ENCODE peak calls at places on chromosomes 6 and 20, in five cellular contexts. S is neural progenitor cell, W is PC-3, Y is keratinocyte, N is GM23248. G is an unnamed sample.

GRCh38 chr6:37433657-37434271 is 743 bp downstream of the CMTR1 start:
- DNase-seq in Y (no peak), W (no peak), S (peak; percentile 33), N (peak; percentile 58), G (no peak)

GRCh38 chr6:127118505-127119360 is at the start of gene RSPO3:
- DNase-seq in Y (no peak), N (peak; percentile 71), W (no peak), S (peak; percentile 63), G (no peak)

GRCh38 chr6:75124983-75125382 is 80.9 kb downstream of the COL12A1 start:
- DNase-seq in Y (no peak), N (no peak), W (no peak), S (no peak), G (no peak)

GRCh38 chr6:71551798-71552197 is 263.2 kb downstream of the OGFRL1 start:
- DNase-seq in N (no peak), W (no peak), Y (no peak), S (no peak), G (no peak)

GRCh38 chr20:38604873-38605303 is 3.3 kb downstream of the ARHGAP40 start:
- DNase-seq in N (peak; percentile 21), Y (peak; percentile 41), S (no peak), W (peak; percentile 95), G (peak; percentile 35)

GRCh38 chr20:21028921-21029320 is 77.2 kb downstream of the LINC00237 start:
- DNase-seq in S (no peak), Y (no peak), N (no peak), W (no peak), G (no peak)

GRCh38 chr6:215335-216034 is 76.8 kb upstream of the DUSP22 start:
- DNase-seq in W (peak; percentile 89), S (no peak), Y (peak; percentile 91), N (peak; percentile 53), G (no peak)

GRCh38 chr6:20632696-20633095 is 98.4 kb downstream of the CDKAL1 start:
- DNase-seq in S (no peak), W (no peak), N (no peak), Y (no peak), G (no peak)

GRCh38 chr6:4904461-4904860 is 99.4 kb downstream of the RPP40 start:
- DNase-seq in S (no peak), W (no peak), N (no peak), Y (no peak), G (no peak)
- H3K79me2 ChIP-seq in S (peaks cover 81% of the 10 kb centered on the region), W (peaks cover 49% of the 10 kb centered on the region), N (peaks cover 86% of the 10 kb centered on the region), Y (peaks cover 60% of the 10 kb centered on the region), G (peaks cover 3% of the 10 kb centered on the region)

GRCh38 chr6:53831081-53831839 is 36.5 kb downstream of the LRRC1 start:
- DNase-seq in S (no peak), N (no peak), Y (no peak), W (no peak), G (no peak)
- H3K79me2 ChIP-seq in S (peaks cover 9% of the 10 kb centered on the region), N (peaks cover 16% of the 10 kb centered on the region), Y (peaks cover 80% of the 10 kb centered on the region), W (peaks cover 67% of the 10 kb centered on the region), G (peaks cover 3% of the 10 kb centered on the region)

GRCh38 chr20:17640875-17641378 is 41.1 kb downstream of the RRBP1 start:
- DNase-seq in Y (no peak), S (no peak), N (no peak), W (no peak), G (no peak)

GRCh38 chr20:17641520-17641964 is 40.5 kb downstream of the RRBP1 start:
- DNase-seq in N (no peak), Y (no peak), W (no peak), S (no peak), G (no peak)

GRCh38 chr20:17643531-17644188 is 38.4 kb downstream of the RRBP1 start:
- DNase-seq in N (no peak), S (no peak), W (no peak), Y (no peak), G (peak; percentile 26)

GRCh38 chr20:17642404-17643269 is 39.4 kb downstream of the RRBP1 start:
- DNase-seq in Y (no peak), N (no peak), S (no peak), W (no peak), G (no peak)

GRCh38 chr20:17641993-17642392 is 40.0 kb downstream of the RRBP1 start:
- DNase-seq in S (no peak), W (no peak), N (no peak), Y (no peak), G (no peak)
- H3K79me2 ChIP-seq in S (peaks cover 17% of the 10 kb centered on the region), W (peaks cover 54% of the 10 kb centered on the region), N (peaks cover 100% of the 10 kb centered on the region), Y (peaks cover 48% of the 10 kb centered on the region), G (peaks cover 98% of the 10 kb centered on the region)

DNA sequence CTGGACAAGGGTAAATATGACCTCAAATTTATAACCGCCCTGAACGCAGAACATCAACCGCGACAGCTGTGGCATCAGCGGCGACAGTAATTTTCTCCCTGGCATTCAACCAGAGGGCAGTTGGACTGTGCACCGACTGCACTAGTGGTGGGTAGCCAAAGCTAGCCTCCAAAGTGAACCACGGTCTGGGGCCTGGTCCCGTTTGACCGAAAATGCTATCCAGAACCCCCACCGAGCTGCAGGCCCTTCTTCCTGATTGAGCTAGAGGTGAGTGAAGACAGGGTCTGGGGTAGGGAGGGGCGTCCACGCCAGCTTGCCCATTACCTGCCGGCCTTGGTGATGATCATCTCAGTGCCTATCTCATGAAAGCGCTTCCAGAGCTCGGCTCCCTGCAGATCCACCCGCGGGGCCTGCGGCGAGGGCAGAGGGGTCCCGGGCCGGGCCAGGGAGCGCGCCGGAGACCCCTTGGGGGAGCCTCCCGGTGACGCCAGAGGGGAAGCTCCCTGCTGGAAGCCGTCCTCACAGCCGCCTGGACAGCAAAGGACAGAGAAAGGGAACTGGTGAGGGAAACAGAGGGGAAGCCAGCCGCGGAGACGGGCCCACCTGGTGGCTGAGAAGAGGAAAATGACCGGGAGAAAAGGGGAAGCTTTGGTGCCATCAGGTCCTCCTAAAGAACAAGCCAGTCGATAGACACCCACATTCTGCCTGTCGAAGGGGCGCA is 2.0 kb downstream of the TBX18 start:
- DNase-seq in W (no peak), N (peak; percentile 78), S (peak; percentile 49), Y (no peak), G (peak; percentile 8)
- H3K79me2 ChIP-seq in W (no peaks in the 10 kb centered on the region), N (peaks cover 56% of the 10 kb centered on the region), S (no peaks in the 10 kb centered on the region), Y (no peaks in the 10 kb centered on the region), G (peaks cover 60% of the 10 kb centered on the region)

GRCh38 chr20:48761914-48762313 is 65.9 kb downstream of the PREX1 start:
- DNase-seq in W (no peak), Y (no peak), S (no peak), N (no peak), G (no peak)
- H3K79me2 ChIP-seq in W (no peaks in the 10 kb centered on the region), Y (no peaks in the 10 kb centered on the region), S (no peaks in the 10 kb centered on the region), N (no peaks in the 10 kb centered on the region), G (peaks cover 3% of the 10 kb centered on the region)